ENCODE peak calls at places on chromosomes 4 and X, in ten cellular contexts. P, G, O, C, Y, B, K, X, U and I are unnamed samples.

GRCh38 chr4:151169900-151170299 is 70.5 kb downstream of the RPS3A start:
- DNase-seq in P (peak; percentile 55), G (no peak), O (no peak), C (no peak), Y (no peak), B (no peak), K (no peak), X (no peak), U (no peak), I (no peak)

GRCh38 chr4:32826169-32826568 is 2106.0 kb downstream of the PCDH7 start:
- DNase-seq in P (no peak), G (peak; percentile 4), O (no peak), C (no peak), Y (no peak), B (no peak), K (no peak), X (no peak), U (no peak), I (no peak)

GRCh38 chr4:181874582-181874981 is 368.6 kb upstream of the TENM3 start:
- DNase-seq in P (peak; percentile 11), G (no peak), O (no peak), C (no peak), Y (no peak), B (no peak), K (no peak), X (no peak), U (no peak), I (no peak)

GRCh38 chr4:16715482-16715881 is 183.0 kb downstream of the LDB2 start:
- DNase-seq in P (peak; percentile 47), G (no peak), O (no peak), C (no peak), Y (no peak), B (no peak), K (no peak), X (no peak), U (no peak), I (no peak)

GRCh38 chrX:2430265-2430825 is 70.4 kb downstream of the DHRSX start:
- DNase-seq in P (peak; percentile 33), G (no peak), O (no peak), C (peak; percentile 81), Y (no peak), B (peak; percentile 82), K (no peak), X (no peak), U (no peak), I (no peak)

GRCh38 chrX:79400618-79401017 is 33.5 kb upstream of the ITM2A start:
- DNase-seq in P (no peak), G (no peak), O (no peak), C (no peak), Y (no peak), B (no peak), K (no peak), X (no peak), U (no peak), I (no peak)

GRCh38 chr4:11424896-11425295 is 3.8 kb downstream of the HS3ST1 start:
- DNase-seq in P (no peak), G (no peak), O (no peak), C (no peak), Y (no peak), B (no peak), K (no peak), X (no peak), U (no peak), I (no peak)

GRCh38 chr4:55122235-55122634 is 3.2 kb downstream of the KDR start:
- DNase-seq in P (no peak), G (no peak), O (no peak), C (no peak), Y (no peak), B (no peak), K (no peak), X (no peak), U (no peak), I (no peak)

GRCh38 chr4:47915378-47915777 is 995 bp upstream of the NFXL1 start:
- DNase-seq in P (no peak), G (peak; percentile 6), O (no peak), C (no peak), Y (no peak), B (no peak), K (no peak), X (no peak), U (no peak), I (no peak)

GRCh38 chr4:17055788-17056187 is 157.3 kb upstream of the LDB2 start:
- DNase-seq in P (peak; percentile 90), G (no peak), O (no peak), C (no peak), Y (no peak), B (no peak), K (no peak), X (no peak), U (no peak), I (no peak)

GRCh38 chrX:42096262-42096939 is 173.0 kb upstream of the CASK start:
- DNase-seq in P (peak; percentile 92), G (peak; percentile 7), O (peak; percentile 53), C (peak; percentile 58), Y (no peak), B (peak; percentile 58), K (no peak), X (peak; percentile 5), U (peak; percentile 78), I (peak; percentile 92)

DNA sequence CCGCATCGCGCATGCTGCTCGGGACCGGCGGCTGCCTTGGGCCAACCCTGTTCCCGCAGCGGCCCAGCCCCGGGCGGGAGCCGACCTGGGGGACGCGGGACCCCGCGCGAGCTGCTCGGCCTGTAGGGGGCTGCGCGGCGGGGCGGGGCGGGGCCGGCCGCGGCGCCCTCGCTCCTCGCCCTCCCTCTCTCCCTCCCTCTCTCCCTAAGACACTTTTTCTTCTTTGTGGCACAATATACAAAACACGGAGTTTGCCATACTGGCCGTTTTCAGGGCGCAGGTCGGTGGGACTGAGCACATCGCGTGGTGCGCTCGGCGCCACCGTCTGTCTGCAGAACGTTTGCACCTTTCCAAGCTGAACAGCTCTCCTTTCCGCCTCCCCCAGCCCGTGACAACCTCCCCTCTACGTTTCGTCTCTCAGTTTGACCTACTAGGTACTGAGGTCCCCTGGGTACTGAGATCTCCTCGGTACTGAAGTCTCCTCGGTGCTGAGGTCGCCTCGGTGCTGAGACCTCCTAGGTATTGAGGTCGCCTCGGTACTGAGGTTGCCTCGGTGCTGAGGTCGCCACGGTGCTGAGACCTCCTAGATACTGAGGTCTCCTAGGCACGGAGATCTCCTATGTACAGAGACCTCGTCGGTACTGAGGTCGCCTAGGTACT is 261.1 kb upstream of the PLCXD1 start:
- DNase-seq in P (no peak), G (peak; percentile 25), O (no peak), C (no peak), Y (no peak), B (no peak), K (peak; percentile 11), X (no peak), U (no peak), I (no peak)
- TF ChIP-seq CTCF in P (no peak), G (no peak), O (no peak), C (no peak), Y (no peak), B (no peak), K (no peak), X (no peak), U (no peak), I (no peak)

DNA sequence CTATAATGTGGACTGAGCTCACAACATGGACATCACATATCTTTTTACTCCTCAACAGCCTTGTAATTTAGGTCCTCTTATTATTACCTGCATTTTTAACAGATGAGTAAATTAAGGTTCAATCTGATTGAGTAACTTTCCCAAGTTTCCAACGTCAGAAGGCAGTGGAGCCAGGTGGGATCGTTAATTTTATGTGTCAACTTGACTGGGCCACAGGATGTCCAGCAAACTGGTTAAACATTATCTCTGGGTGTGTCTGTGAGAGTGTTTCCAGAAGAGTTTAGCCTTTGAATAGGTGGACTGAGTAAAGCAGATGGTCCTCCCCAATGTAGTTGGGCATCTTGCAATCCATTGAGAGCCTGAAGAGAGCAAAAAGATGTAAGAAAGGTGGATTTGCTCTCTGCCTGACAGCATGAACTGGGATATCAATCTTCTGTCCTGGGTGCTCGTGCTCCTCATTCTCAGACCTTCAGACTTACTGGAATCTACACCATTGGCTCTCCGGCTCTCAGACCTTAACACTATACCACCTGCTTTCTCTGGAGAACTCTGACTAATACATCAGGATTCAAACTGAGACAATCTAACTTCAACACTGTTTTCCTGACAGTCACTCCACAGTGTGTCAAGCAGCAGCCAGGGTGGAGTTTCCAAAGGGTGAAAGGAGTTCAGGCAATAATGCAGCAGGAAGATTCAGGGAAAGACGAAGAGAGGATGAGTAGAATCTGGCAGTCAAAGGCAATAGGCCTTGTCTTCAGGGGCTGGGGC is 58.8 kb upstream of the SLIT2 start:
- DNase-seq in P (peak; percentile 19), G (no peak), O (no peak), C (no peak), Y (no peak), B (no peak), K (no peak), X (no peak), U (no peak), I (no peak)
- H3K9me3 ChIP-seq in P (no peaks in the 10 kb centered on the region), G (no peaks in the 10 kb centered on the region), O (no peaks in the 10 kb centered on the region), C (no peaks in the 10 kb centered on the region), Y (no peaks in the 10 kb centered on the region), B (no peaks in the 10 kb centered on the region), K (no peaks in the 10 kb centered on the region), X (no peaks in the 10 kb centered on the region), U (no peaks in the 10 kb centered on the region), I (no peaks in the 10 kb centered on the region)

DNA sequence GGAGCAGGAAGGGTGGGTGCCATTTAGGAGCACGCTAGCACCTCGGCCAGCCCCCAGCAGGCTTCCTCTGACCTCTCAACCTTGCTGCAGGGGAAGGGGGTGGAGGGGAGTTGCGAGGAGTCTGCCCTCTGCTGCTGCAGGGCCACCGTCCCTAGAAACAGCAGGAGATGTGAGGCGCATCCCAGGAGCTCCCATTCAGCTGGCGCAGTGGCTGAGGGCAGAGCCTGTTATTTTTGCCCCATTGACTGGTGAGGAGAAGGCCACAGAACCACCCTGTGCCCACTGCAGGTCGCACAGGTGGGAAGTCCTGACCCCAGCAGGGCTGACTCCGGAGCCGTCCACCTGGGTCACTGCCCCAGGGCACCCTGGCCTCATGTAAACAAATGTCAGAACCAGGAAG is 8.0 kb downstream of the PDE6B start:
- DNase-seq in P (no peak), G (no peak), O (no peak), C (peak; percentile 25), Y (no peak), B (peak; percentile 57), K (no peak), X (no peak), U (no peak), I (no peak)
- TF ChIP-seq CTCF in P (no peak), G (no peak), O (no peak), C (no peak), Y (no peak), B (no peak), K (no peak), X (no peak), U (no peak), I (no peak)

GRCh38 chr4:173666-174314 is 49.5 kb downstream of the ZNF718 start:
- DNase-seq in P (no peak), G (no peak), O (no peak), C (no peak), Y (no peak), B (no peak), K (no peak), X (no peak), U (no peak), I (no peak)

GRCh38 chr4:176995-177394 is 52.7 kb downstream of the ZNF718 start:
- DNase-seq in P (no peak), G (no peak), O (no peak), C (no peak), Y (no peak), B (no peak), K (no peak), X (no peak), U (no peak), I (no peak)

DNA sequence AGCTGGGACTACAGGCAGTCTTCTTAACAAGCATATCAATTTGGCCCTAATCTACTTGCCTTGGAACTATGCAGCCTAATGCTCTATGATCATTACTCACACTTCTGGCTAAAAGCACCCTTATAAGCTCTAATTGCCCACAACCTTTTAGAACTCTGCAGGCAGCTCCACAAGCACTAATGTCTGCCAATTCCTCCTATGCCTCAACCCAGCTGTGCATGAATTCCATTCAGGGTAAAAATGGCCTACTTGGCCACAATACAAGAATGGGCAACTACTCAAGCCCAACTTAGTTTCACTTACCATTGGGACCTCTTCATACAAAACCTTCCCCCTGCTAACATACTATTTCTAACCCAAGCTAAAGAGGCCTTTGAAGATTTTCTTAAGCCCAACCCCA is 51.7 kb downstream of the ZNF718 start:
- DNase-seq in P (no peak), G (no peak), O (no peak), C (no peak), Y (no peak), B (no peak), K (no peak), X (no peak), U (no peak), I (no peak)
- H3K9me3 ChIP-seq in P (no peaks in the 10 kb centered on the region), G (no peaks in the 10 kb centered on the region), O (peaks cover 26% of the 10 kb centered on the region), C (peaks cover 99% of the 10 kb centered on the region), Y (peaks cover 100% of the 10 kb centered on the region), B (peaks cover 75% of the 10 kb centered on the region), K (peaks cover 100% of the 10 kb centered on the region), X (peaks cover 100% of the 10 kb centered on the region), U (peaks cover 100% of the 10 kb centered on the region), I (peaks cover 14% of the 10 kb centered on the region)